ENCODE peak calls at places on chromosomes 16 and 17, in four cellular contexts. One of them, this sample, is unnamed.

GRCh38 chr16:66562986-66563385 is 3.3 kb upstream of the CMTM1 start:
- DNase-seq in pancreas: no peak
- DNase-seq in GF-D8: no peak
- DNase-seq in Daoy: no peak
- DNase-seq in this sample: no peak

GRCh38 chr17:17258011-17258410 is 21.0 kb upstream of the FLCN start:
- DNase-seq in pancreas: no peak
- DNase-seq in GF-D8: no peak
- DNase-seq in Daoy: no peak
- DNase-seq in this sample: no peak

GRCh38 chr16:12057276-12057675 is 80.7 kb downstream of the SNX29 start:
- DNase-seq in pancreas: no peak
- DNase-seq in GF-D8: no peak
- DNase-seq in Daoy: no peak
- DNase-seq in this sample: peak

GRCh38 chr16:11245988-11246387 is 10.0 kb downstream of the SOCS1 start:
- DNase-seq in pancreas: no peak
- DNase-seq in GF-D8: no peak
- DNase-seq in Daoy: no peak
- DNase-seq in this sample: no peak

GRCh38 chr16:48558269-48558915 is 51.6 kb downstream of the N4BP1 start:
- DNase-seq in pancreas: no peak
- DNase-seq in GF-D8: peak
- DNase-seq in Daoy: no peak
- DNase-seq in this sample: peak

GRCh38 chr16:27463741-27464662 is 62.0 kb downstream of the IL21R start:
- DNase-seq in pancreas: no peak
- DNase-seq in GF-D8: no peak
- DNase-seq in Daoy: no peak
- DNase-seq in this sample: no peak

GRCh38 chr17:78414178-78415162 is 36.0 kb downstream of the PGS1 start:
- DNase-seq in pancreas: no peak
- DNase-seq in GF-D8: no peak
- DNase-seq in Daoy: no peak
- DNase-seq in this sample: no peak

GRCh38 chr16:50591209-50591608 is 43.0 kb downstream of the NKD1 start:
- DNase-seq in pancreas: no peak
- DNase-seq in GF-D8: no peak
- DNase-seq in Daoy: no peak
- DNase-seq in this sample: no peak

GRCh38 chr16:25914357-25914962 is 222.7 kb downstream of the HS3ST4 start:
- DNase-seq in pancreas: no peak
- DNase-seq in GF-D8: no peak
- DNase-seq in Daoy: no peak
- DNase-seq in this sample: peak

GRCh38 chr16:58455750-58456149 is 44.2 kb upstream of the NDRG4 start:
- DNase-seq in pancreas: no peak
- DNase-seq in GF-D8: no peak
- DNase-seq in Daoy: no peak
- DNase-seq in this sample: no peak

GRCh38 chr16:28040039-28040438 is 23.5 kb downstream of the GSG1L start:
- DNase-seq in pancreas: no peak
- DNase-seq in GF-D8: no peak
- DNase-seq in Daoy: no peak
- DNase-seq in this sample: peak